ENCODE peak calls at places on chromosomes 13 and 19, in five cellular contexts. One of them, this sample, is unnamed. For H3K9me3, the result is how much of the 10 kb centered on the place peaks cover.

GRCh38 chr19:47258895-47259555 is 2.7 kb downstream of the CCDC9 start:
- DNase-seq in IMR-90: no peak
- DNase-seq in left ventricle myocardium inferior: no peak
- DNase-seq in heart left ventricle: no peak
- DNase-seq in right cardiac atrium: no peak
- DNase-seq in this sample: no peak

GRCh38 chr19:47379398-47379938 is 30.4 kb downstream of the DHX34 start:
- DNase-seq in heart left ventricle: no peak
- DNase-seq in IMR-90: no peak
- DNase-seq in left ventricle myocardium inferior: no peak
- DNase-seq in right cardiac atrium: no peak
- DNase-seq in this sample: no peak

GRCh38 chr19:55166530-55167268 is at the start of gene DNAAF3:
- DNase-seq in heart left ventricle: peak
- DNase-seq in left ventricle myocardium inferior: peak
- DNase-seq in IMR-90: peak
- DNase-seq in right cardiac atrium: peak
- DNase-seq in this sample: peak

GRCh38 chr19:6412111-6412999 is 12.3 kb downstream of the KHSRP start:
- DNase-seq in IMR-90: no peak
- DNase-seq in left ventricle myocardium inferior: no peak
- DNase-seq in heart left ventricle: no peak
- DNase-seq in right cardiac atrium: peak
- DNase-seq in this sample: no peak

GRCh38 chr13:58018865-58019264 is 387.3 kb downstream of the PCDH17 start:
- DNase-seq in right cardiac atrium: no peak
- DNase-seq in left ventricle myocardium inferior: no peak
- DNase-seq in IMR-90: no peak
- DNase-seq in heart left ventricle: no peak
- DNase-seq in this sample: no peak

GRCh38 chr13:75507027-75508001 is 25.3 kb upstream of the TBC1D4 start:
- DNase-seq in heart left ventricle: no peak
- DNase-seq in left ventricle myocardium inferior: no peak
- DNase-seq in right cardiac atrium: peak
- DNase-seq in IMR-90: no peak
- DNase-seq in this sample: no peak

GRCh38 chr13:22487932-22488331 is 692.8 kb upstream of the SGCG start:
- DNase-seq in heart left ventricle: no peak
- DNase-seq in IMR-90: no peak
- DNase-seq in right cardiac atrium: no peak
- DNase-seq in left ventricle myocardium inferior: no peak
- DNase-seq in this sample: no peak

GRCh38 chr13:101838305-101838835 is 385.9 kb downstream of the ITGBL1 start:
- DNase-seq in heart left ventricle: no peak
- DNase-seq in right cardiac atrium: no peak
- DNase-seq in IMR-90: peak
- DNase-seq in left ventricle myocardium inferior: no peak
- DNase-seq in this sample: no peak

GRCh38 chr13:79281335-79281734 is 124.7 kb downstream of the RBM26 start:
- DNase-seq in IMR-90: no peak
- DNase-seq in left ventricle myocardium inferior: no peak
- DNase-seq in right cardiac atrium: no peak
- DNase-seq in heart left ventricle: no peak
- DNase-seq in this sample: no peak

GRCh38 chr13:99585609-99586008 is 84.3 kb downstream of the TM9SF2 start:
- DNase-seq in heart left ventricle: no peak
- DNase-seq in IMR-90: no peak
- DNase-seq in left ventricle myocardium inferior: no peak
- DNase-seq in right cardiac atrium: no peak
- DNase-seq in this sample: no peak

GRCh38 chr19:29086182-29086581 is 126.8 kb downstream of the UQCRFS1 start:
- DNase-seq in left ventricle myocardium inferior: no peak
- DNase-seq in IMR-90: no peak
- DNase-seq in heart left ventricle: no peak
- DNase-seq in right cardiac atrium: no peak
- DNase-seq in this sample: no peak

GRCh38 chr13:107348471-107348870 is 780.5 kb upstream of the ARGLU1 start:
- DNase-seq in heart left ventricle: no peak
- DNase-seq in IMR-90: peak
- DNase-seq in left ventricle myocardium inferior: no peak
- DNase-seq in right cardiac atrium: no peak
- DNase-seq in this sample: no peak

GRCh38 chr19:9342610-9343304 is 18.8 kb downstream of the ZNF559 start:
- DNase-seq in IMR-90: no peak
- DNase-seq in left ventricle myocardium inferior: no peak
- DNase-seq in right cardiac atrium: no peak
- DNase-seq in heart left ventricle: no peak
- DNase-seq in this sample: no peak

GRCh38 chr19:3479177-3479818 is 1.0 kb downstream of the SMIM24 start:
- DNase-seq in heart left ventricle: no peak
- DNase-seq in left ventricle myocardium inferior: no peak
- DNase-seq in right cardiac atrium: no peak
- DNase-seq in IMR-90: no peak
- DNase-seq in this sample: no peak

GRCh38 chr13:30049692-30050091 is 199.3 kb upstream of the UBL3 start:
- DNase-seq in heart left ventricle: no peak
- DNase-seq in IMR-90: no peak
- DNase-seq in right cardiac atrium: no peak
- DNase-seq in left ventricle myocardium inferior: no peak
- DNase-seq in this sample: no peak

GRCh38 chr13:43072394-43072793 is 49.0 kb downstream of the DNAJC15 start:
- DNase-seq in IMR-90: no peak
- DNase-seq in heart left ventricle: no peak
- DNase-seq in left ventricle myocardium inferior: peak
- DNase-seq in right cardiac atrium: peak
- DNase-seq in this sample: no peak

GRCh38 chr13:51158365-51158764 is 47.3 kb upstream of the C13orf42 start:
- DNase-seq in IMR-90: no peak
- DNase-seq in right cardiac atrium: no peak
- DNase-seq in heart left ventricle: no peak
- DNase-seq in left ventricle myocardium inferior: no peak
- DNase-seq in this sample: no peak

GRCh38 chr13:27293873-27294515 is 23.4 kb downstream of the RASL11A start:
- DNase-seq in left ventricle myocardium inferior: no peak
- DNase-seq in IMR-90: no peak
- DNase-seq in heart left ventricle: no peak
- DNase-seq in right cardiac atrium: no peak
- DNase-seq in this sample: peak

GRCh38 chr19:2287585-2287984 is 5.6 kb upstream of the PEAK3 start:
- DNase-seq in IMR-90: no peak
- DNase-seq in right cardiac atrium: no peak
- DNase-seq in heart left ventricle: no peak
- DNase-seq in left ventricle myocardium inferior: no peak
- DNase-seq in this sample: no peak

GRCh38 chr19:15893498-15893897 is 4.4 kb downstream of the CYP4F2 start:
- DNase-seq in IMR-90: no peak
- DNase-seq in heart left ventricle: no peak
- DNase-seq in left ventricle myocardium inferior: no peak
- DNase-seq in right cardiac atrium: no peak
- DNase-seq in this sample: no peak

GRCh38 chr13:36887758-36888521 is 32.1 kb downstream of the SMAD9 start:
- DNase-seq in right cardiac atrium: no peak
- DNase-seq in IMR-90: no peak
- DNase-seq in heart left ventricle: no peak
- DNase-seq in left ventricle myocardium inferior: no peak
- DNase-seq in this sample: no peak

GRCh38 chr13:84439108-84439507 is 556.8 kb upstream of the SLITRK1 start:
- DNase-seq in IMR-90: peak
- DNase-seq in right cardiac atrium: no peak
- DNase-seq in left ventricle myocardium inferior: no peak
- DNase-seq in heart left ventricle: no peak
- DNase-seq in this sample: no peak

GRCh38 chr13:113117335-113117872 is 5.2 kb upstream of the F10 start:
- DNase-seq in left ventricle myocardium inferior: no peak
- DNase-seq in heart left ventricle: peak
- DNase-seq in right cardiac atrium: peak
- DNase-seq in IMR-90: no peak
- DNase-seq in this sample: no peak

GRCh38 chr13:95317037-95317989 is 16.1 kb upstream of the ABCC4 start:
- DNase-seq in left ventricle myocardium inferior: peak
- DNase-seq in heart left ventricle: no peak
- DNase-seq in right cardiac atrium: no peak
- DNase-seq in IMR-90: no peak
- DNase-seq in this sample: no peak

GRCh38 chr19:36526581-36526980 is 1.5 kb downstream of the ZNF260 start:
- DNase-seq in IMR-90: no peak
- DNase-seq in heart left ventricle: no peak
- DNase-seq in left ventricle myocardium inferior: no peak
- DNase-seq in right cardiac atrium: no peak
- DNase-seq in this sample: no peak

GRCh38 chr19:10091370-10091687 is 5.2 kb downstream of the SHFL start:
- DNase-seq in left ventricle myocardium inferior: no peak
- DNase-seq in IMR-90: no peak
- DNase-seq in right cardiac atrium: no peak
- DNase-seq in heart left ventricle: no peak
- DNase-seq in this sample: no peak

GRCh38 chr19:57053401-57053800 is 66.4 kb upstream of the USP29 start:
- DNase-seq in heart left ventricle: no peak
- DNase-seq in right cardiac atrium: no peak
- DNase-seq in IMR-90: no peak
- DNase-seq in left ventricle myocardium inferior: no peak
- DNase-seq in this sample: no peak

GRCh38 chr19:57063070-57063469 is 56.7 kb upstream of the USP29 start:
- DNase-seq in heart left ventricle: no peak
- DNase-seq in right cardiac atrium: no peak
- DNase-seq in IMR-90: no peak
- DNase-seq in left ventricle myocardium inferior: no peak
- DNase-seq in this sample: no peak

GRCh38 chr19:57055956-57056355 is 63.8 kb upstream of the USP29 start:
- DNase-seq in right cardiac atrium: no peak
- DNase-seq in IMR-90: no peak
- DNase-seq in heart left ventricle: no peak
- DNase-seq in left ventricle myocardium inferior: no peak
- DNase-seq in this sample: no peak

GRCh38 chr19:57056972-57057371 is 62.8 kb upstream of the USP29 start:
- DNase-seq in right cardiac atrium: peak
- DNase-seq in IMR-90: peak
- DNase-seq in heart left ventricle: peak
- DNase-seq in left ventricle myocardium inferior: peak
- DNase-seq in this sample: no peak

GRCh38 chr19:57058871-57059270 is 60.9 kb upstream of the USP29 start:
- DNase-seq in heart left ventricle: no peak
- DNase-seq in IMR-90: no peak
- DNase-seq in right cardiac atrium: no peak
- DNase-seq in left ventricle myocardium inferior: no peak
- DNase-seq in this sample: no peak
- H3K9me3 ChIP-seq in heart left ventricle: under half
- H3K9me3 ChIP-seq in IMR-90: under half
- H3K9me3 ChIP-seq in right cardiac atrium: under half
- H3K9me3 ChIP-seq in left ventricle myocardium inferior: under half
- H3K9me3 ChIP-seq in this sample: under half

GRCh38 chr19:57321164-57321563 is 892 bp downstream of the ZNF543 start:
- DNase-seq in heart left ventricle: no peak
- DNase-seq in left ventricle myocardium inferior: no peak
- DNase-seq in right cardiac atrium: no peak
- DNase-seq in IMR-90: no peak
- DNase-seq in this sample: no peak

GRCh38 chr19:57320180-57321084 is at the start of gene ZNF543:
- DNase-seq in left ventricle myocardium inferior: peak
- DNase-seq in heart left ventricle: peak
- DNase-seq in right cardiac atrium: peak
- DNase-seq in IMR-90: peak
- DNase-seq in this sample: peak

GRCh38 chr19:57327993-57328392 is 7.7 kb downstream of the ZNF543 start:
- DNase-seq in right cardiac atrium: no peak
- DNase-seq in heart left ventricle: no peak
- DNase-seq in IMR-90: no peak
- DNase-seq in left ventricle myocardium inferior: no peak
- DNase-seq in this sample: no peak

GRCh38 chr19:57321746-57322145 is 1.5 kb downstream of the ZNF543 start:
- DNase-seq in right cardiac atrium: no peak
- DNase-seq in IMR-90: no peak
- DNase-seq in left ventricle myocardium inferior: no peak
- DNase-seq in heart left ventricle: no peak
- DNase-seq in this sample: no peak

GRCh38 chr19:57324992-57325391 is 4.7 kb downstream of the ZNF543 start:
- DNase-seq in IMR-90: no peak
- DNase-seq in heart left ventricle: no peak
- DNase-seq in left ventricle myocardium inferior: no peak
- DNase-seq in right cardiac atrium: no peak
- DNase-seq in this sample: no peak
- H3K9me3 ChIP-seq in IMR-90: under half
- H3K9me3 ChIP-seq in heart left ventricle: under half
- H3K9me3 ChIP-seq in left ventricle myocardium inferior: half or more
- H3K9me3 ChIP-seq in right cardiac atrium: under half
- H3K9me3 ChIP-seq in this sample: under half

GRCh38 chr13:102933076-102933922 is 87.5 kb downstream of the ERCC5 start:
- DNase-seq in right cardiac atrium: no peak
- DNase-seq in heart left ventricle: no peak
- DNase-seq in left ventricle myocardium inferior: no peak
- DNase-seq in IMR-90: no peak
- DNase-seq in this sample: no peak

GRCh38 chr13:102930566-102930965 is 84.7 kb downstream of the ERCC5 start:
- DNase-seq in heart left ventricle: no peak
- DNase-seq in left ventricle myocardium inferior: no peak
- DNase-seq in right cardiac atrium: no peak
- DNase-seq in IMR-90: no peak
- DNase-seq in this sample: no peak

GRCh38 chr13:102940143-102940542 is 94.3 kb downstream of the ERCC5 start:
- DNase-seq in heart left ventricle: no peak
- DNase-seq in left ventricle myocardium inferior: no peak
- DNase-seq in right cardiac atrium: no peak
- DNase-seq in IMR-90: no peak
- DNase-seq in this sample: no peak

GRCh38 chr13:102940770-102941169 is 94.9 kb downstream of the ERCC5 start:
- DNase-seq in heart left ventricle: no peak
- DNase-seq in IMR-90: no peak
- DNase-seq in left ventricle myocardium inferior: no peak
- DNase-seq in right cardiac atrium: no peak
- DNase-seq in this sample: no peak

GRCh38 chr13:102935896-102936321 is 90.1 kb downstream of the ERCC5 start:
- DNase-seq in heart left ventricle: no peak
- DNase-seq in IMR-90: no peak
- DNase-seq in right cardiac atrium: no peak
- DNase-seq in left ventricle myocardium inferior: no peak
- DNase-seq in this sample: no peak
- H3K9me3 ChIP-seq in heart left ventricle: under half
- H3K9me3 ChIP-seq in IMR-90: under half
- H3K9me3 ChIP-seq in right cardiac atrium: under half
- H3K9me3 ChIP-seq in left ventricle myocardium inferior: under half
- H3K9me3 ChIP-seq in this sample: under half

GRCh38 chr13:19071161-19071936 is 110.3 kb downstream of the TUBA3C start:
- DNase-seq in left ventricle myocardium inferior: no peak
- DNase-seq in right cardiac atrium: no peak
- DNase-seq in IMR-90: no peak
- DNase-seq in heart left ventricle: no peak
- DNase-seq in this sample: peak
- H3K9me3 ChIP-seq in left ventricle myocardium inferior: under half
- H3K9me3 ChIP-seq in right cardiac atrium: under half
- H3K9me3 ChIP-seq in IMR-90: under half
- H3K9me3 ChIP-seq in heart left ventricle: under half
- H3K9me3 ChIP-seq in this sample: under half

DNA sequence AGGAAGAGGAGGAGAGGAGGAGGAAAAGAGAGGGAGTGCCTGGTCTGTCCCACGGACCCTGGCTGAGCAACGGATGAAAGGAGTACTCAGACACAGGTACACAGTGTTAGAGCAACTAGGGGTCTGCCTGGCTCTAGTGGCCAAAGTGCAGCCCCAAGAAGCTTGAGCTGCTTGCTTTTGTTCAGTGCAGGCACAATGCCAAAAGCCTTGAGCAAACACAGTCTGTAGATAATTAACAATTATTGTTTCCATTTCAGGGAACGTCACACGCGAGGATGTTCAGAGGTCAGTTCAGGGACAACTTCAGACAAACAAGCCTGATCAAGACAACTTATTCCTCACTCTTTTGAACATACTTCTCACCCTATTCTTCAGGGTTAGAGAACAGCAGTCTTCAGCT is 32.2 kb upstream of the ZNF726 start:
- DNase-seq in heart left ventricle: no peak
- DNase-seq in left ventricle myocardium inferior: no peak
- DNase-seq in right cardiac atrium: no peak
- DNase-seq in IMR-90: no peak
- DNase-seq in this sample: no peak
- H3K9me3 ChIP-seq in heart left ventricle: under half
- H3K9me3 ChIP-seq in left ventricle myocardium inferior: under half
- H3K9me3 ChIP-seq in right cardiac atrium: under half
- H3K9me3 ChIP-seq in IMR-90: under half
- H3K9me3 ChIP-seq in this sample: under half

This sample was measured in right atrium auricular region.